ENCODE peak calls at places on chromosomes 16 and 17, in four cellular contexts. Z is stomach, W is NCI-H1092, N is foreskin fibroblast. K is an unnamed sample.

GRCh38 chr16:73329363-73330306 is 281.7 kb upstream of the ZFHX3 start:
- DNase-seq in N (no peak), Z (no peak), W (no peak), K (peak; percentile 61)

GRCh38 chr17:47945080-47945479 is 3.7 kb downstream of the PNPO start:
- DNase-seq in N (no peak), W (no peak), Z (no peak), K (peak; percentile 45)

GRCh38 chr17:61139219-61139618 is 260.4 kb upstream of the TBX2 start:
- DNase-seq in Z (peak; percentile 43), N (peak; percentile 73), W (no peak), K (peak; percentile 24)

GRCh38 chr17:53950207-53950857 is 127.6 kb downstream of the KIF2B start:
- DNase-seq in W (no peak), N (no peak), Z (no peak), K (no peak)

GRCh38 chr17:40597168-40598020 is 32.1 kb upstream of the CCR7 start:
- DNase-seq in Z (no peak), W (no peak), N (no peak), K (no peak)

GRCh38 chr16:57757883-57758282 is 22.3 kb downstream of the KATNB1 start:
- DNase-seq in N (no peak), W (no peak), Z (no peak), K (no peak)

GRCh38 chr17:7750321-7750821 is 32.8 kb downstream of the DNAH2 start:
- DNase-seq in Z (no peak), N (peak; percentile 62), W (no peak), K (peak; percentile 88)

GRCh38 chr16:88686062-88686438 is 257 bp downstream of the SNAI3 start:
- DNase-seq in Z (peak; percentile 59), W (no peak), N (no peak), K (peak; percentile 30)

GRCh38 chr17:44492706-44493272 is 10.4 kb downstream of the GPATCH8 start:
- DNase-seq in W (no peak), N (no peak), Z (no peak), K (no peak)

GRCh38 chr17:416293-417206 is 63.9 kb upstream of the RPH3AL start:
- DNase-seq in N (no peak), Z (peak; percentile 30), W (no peak), K (no peak)

GRCh38 chr16:8675183-8676159 is 1.1 kb downstream of the ABAT start:
- DNase-seq in N (no peak), W (no peak), Z (no peak), K (peak; percentile 12)

GRCh38 chr16:69397821-69398521 is 12.2 kb upstream of the TERF2 start:
- DNase-seq in Z (no peak), W (no peak), N (peak; percentile 76), K (peak; percentile 84)

GRCh38 chr17:79981661-79982101 is 54.0 kb downstream of the TBC1D16 start:
- DNase-seq in W (no peak), N (no peak), Z (no peak), K (peak; percentile 26)

GRCh38 chr17:2395258-2396170 is 5.3 kb downstream of the MNT start:
- DNase-seq in W (no peak), Z (no peak), N (peak; percentile 65), K (peak; percentile 38)

GRCh38 chr17:40598021-40598927 is 33.0 kb upstream of the CCR7 start:
- DNase-seq in N (no peak), W (no peak), Z (no peak), K (no peak)

GRCh38 chr16:17784073-17784472 is 313.3 kb upstream of the XYLT1 start:
- DNase-seq in W (no peak), N (no peak), Z (no peak), K (peak; percentile 56)

GRCh38 chr17:68248886-68249872 is 1.3 kb downstream of the AMZ2 start:
- DNase-seq in N (no peak), W (no peak), Z (no peak), K (no peak)

GRCh38 chr16:1036121-1036520 is 36.4 kb upstream of the SSTR5 start:
- DNase-seq in Z (no peak), W (no peak), N (no peak), K (peak; percentile 21)

GRCh38 chr16:75929056-75929455 is 202.8 kb upstream of the CPHXL start:
- DNase-seq in N (peak; percentile 1), Z (no peak), W (no peak), K (no peak)

GRCh38 chr16:27665881-27666280 is 115.9 kb downstream of the KATNIP start:
- DNase-seq in Z (no peak), N (no peak), W (no peak), K (peak; percentile 60)

GRCh38 chr17:56290486-56291118 is 137.3 kb downstream of the ANKFN1 start:
- DNase-seq in W (no peak), Z (no peak), N (no peak), K (no peak)

GRCh38 chr17:82338858-82339633 is 5.5 kb upstream of the SECTM1 start:
- DNase-seq in Z (peak; percentile 55), N (peak; percentile 63), W (no peak), K (peak; percentile 84)

GRCh38 chr16:30054959-30055553 is 10.5 kb upstream of the ALDOA start:
- DNase-seq in Z (peak; percentile 77), W (no peak), N (no peak), K (no peak)

GRCh38 chr16:85104821-85105391 is 7.4 kb downstream of the CIBAR2 start:
- DNase-seq in Z (no peak), W (no peak), N (no peak), K (no peak)

GRCh38 chr17:39527220-39527813 is 66.0 kb downstream of the CDK12 start:
- DNase-seq in W (no peak), N (no peak), Z (no peak), K (peak; percentile 32)

GRCh38 chr17:40188694-40189093 is 11.4 kb downstream of the RAPGEFL1 start:
- DNase-seq in W (no peak), Z (no peak), N (no peak), K (no peak)

GRCh38 chr16:89048087-89048729 is 45.4 kb upstream of the ACSF3 start:
- DNase-seq in Z (no peak), N (no peak), W (no peak), K (no peak)

GRCh38 chr16:75931043-75931442 is 204.8 kb upstream of the CPHXL start:
- DNase-seq in N (peak; percentile 32), W (no peak), Z (no peak), K (peak; percentile 78)

GRCh38 chr17:1597861-1598342 is 30.7 kb downstream of the SLC43A2 start:
- DNase-seq in W (no peak), Z (peak; percentile 80), N (no peak), K (no peak)

GRCh38 chr17:36722121-36722902 is 120.9 kb downstream of the MRM1 start:
- DNase-seq in Z (peak; percentile 54), N (no peak), W (peak; percentile 84), K (peak; percentile 65)

GRCh38 chr17:50425682-50426471 is at the start of gene ACSF2:
- DNase-seq in N (peak; percentile 52), W (no peak), Z (peak; percentile 82), K (peak; percentile 79)

GRCh38 chr16:87740909-87741424 is 24.8 kb downstream of the KLHDC4 start:
- DNase-seq in W (no peak), Z (no peak), N (no peak), K (peak; percentile 87)

GRCh38 chr17:8031950-8032349 is 6.9 kb upstream of the ALOX15B start:
- DNase-seq in N (no peak), Z (no peak), W (no peak), K (no peak)

GRCh38 chr16:58243528-58244004 is 45.7 kb upstream of the CSNK2A2 start:
- DNase-seq in Z (no peak), N (no peak), W (no peak), K (no peak)

GRCh38 chr16:82671743-82672142 is 45.0 kb downstream of the CDH13 start:
- DNase-seq in Z (no peak), W (no peak), N (no peak), K (no peak)

GRCh38 chr17:17983376-17983775 is 10.7 kb downstream of the DRC3 start:
- DNase-seq in W (no peak), N (no peak), Z (peak; percentile 83), K (no peak)

GRCh38 chr17:2075336-2076056 is 20.6 kb downstream of the HIC1 start:
- DNase-seq in N (no peak), Z (no peak), W (no peak), K (no peak)

GRCh38 chr17:81302861-81303326 is 7.8 kb upstream of the SLC38A10 start:
- DNase-seq in W (no peak), Z (no peak), N (no peak), K (no peak)

GRCh38 chr17:68511254-68511670 is 968 bp upstream of the PRKAR1A start:
- DNase-seq in W (no peak), N (no peak), Z (no peak), K (no peak)

GRCh38 chr17:29572691-29573557 is 4.4 kb downstream of the TP53I13 start:
- DNase-seq in N (peak; percentile 70), Z (peak; percentile 52), W (no peak), K (peak; percentile 80)